ENCODE peak calls at places on chromosome 4, in seven cellular contexts. One of them, this sample, is unnamed.

GRCh38 chr4:8009710-8010534 is 70.3 kb upstream of the AFAP1 start:
- DNase-seq in right lobe of liver: no peak
- DNase-seq in A673: no peak
- DNase-seq in fibroblast of the aortic adventitia: no peak
- DNase-seq in mammary epithelial cell: no peak
- DNase-seq in uterus: no peak
- DNase-seq in AG04449: no peak
- DNase-seq in this sample: no peak

GRCh38 chr4:186201535-186202230 is 10.3 kb downstream of the CYP4V2 start:
- DNase-seq in AG04449: no peak
- DNase-seq in mammary epithelial cell: peak; percentile 33
- DNase-seq in uterus: no peak
- DNase-seq in A673: peak; percentile 29
- DNase-seq in right lobe of liver: peak; percentile 66
- DNase-seq in fibroblast of the aortic adventitia: peak; percentile 31
- DNase-seq in this sample: peak; percentile 57

GRCh38 chr4:186494496-186494895 is 60.9 kb downstream of the MTNR1A start:
- DNase-seq in uterus: no peak
- DNase-seq in AG04449: no peak
- DNase-seq in right lobe of liver: no peak
- DNase-seq in A673: no peak
- DNase-seq in fibroblast of the aortic adventitia: no peak
- DNase-seq in mammary epithelial cell: no peak
- DNase-seq in this sample: no peak

GRCh38 chr4:80989921-80990544 is 40.5 kb upstream of the BMP3 start:
- DNase-seq in right lobe of liver: no peak
- DNase-seq in AG04449: peak; percentile 19
- DNase-seq in mammary epithelial cell: peak; percentile 39
- DNase-seq in uterus: no peak
- DNase-seq in fibroblast of the aortic adventitia: peak; percentile 84
- DNase-seq in A673: peak; percentile 48
- DNase-seq in this sample: peak; percentile 80

GRCh38 chr4:42143996-42144395 is 8.5 kb downstream of the BEND4 start:
- DNase-seq in mammary epithelial cell: no peak
- DNase-seq in fibroblast of the aortic adventitia: no peak
- DNase-seq in AG04449: no peak
- DNase-seq in uterus: no peak
- DNase-seq in right lobe of liver: no peak
- DNase-seq in A673: no peak
- DNase-seq in this sample: no peak

GRCh38 chr4:86033171-86033570 is 326.7 kb downstream of the MAPK10 start:
- DNase-seq in uterus: peak; percentile 40
- DNase-seq in right lobe of liver: no peak
- DNase-seq in A673: no peak
- DNase-seq in AG04449: no peak
- DNase-seq in fibroblast of the aortic adventitia: peak; percentile 97
- DNase-seq in mammary epithelial cell: no peak
- DNase-seq in this sample: peak; percentile 94

GRCh38 chr4:74873545-74874295 is 59.2 kb upstream of the PARM1 start:
- DNase-seq in uterus: no peak
- DNase-seq in right lobe of liver: no peak
- DNase-seq in fibroblast of the aortic adventitia: peak; percentile 15
- DNase-seq in AG04449: no peak
- DNase-seq in mammary epithelial cell: no peak
- DNase-seq in A673: no peak
- DNase-seq in this sample: peak; percentile 8

GRCh38 chr4:6056976-6057766 is 38.9 kb upstream of the C4orf50 start:
- DNase-seq in fibroblast of the aortic adventitia: no peak
- DNase-seq in uterus: no peak
- DNase-seq in mammary epithelial cell: no peak
- DNase-seq in right lobe of liver: no peak
- DNase-seq in AG04449: no peak
- DNase-seq in A673: no peak
- DNase-seq in this sample: no peak

GRCh38 chr4:139921551-139922184 is 232.3 kb downstream of the MAML3 start:
- DNase-seq in A673: no peak
- DNase-seq in uterus: no peak
- DNase-seq in AG04449: no peak
- DNase-seq in mammary epithelial cell: no peak
- DNase-seq in right lobe of liver: peak; percentile 86
- DNase-seq in fibroblast of the aortic adventitia: no peak
- DNase-seq in this sample: no peak

GRCh38 chr4:4384837-4385236 is 2.1 kb upstream of the NSG1 start:
- DNase-seq in right lobe of liver: no peak
- DNase-seq in A673: peak; percentile 57
- DNase-seq in fibroblast of the aortic adventitia: no peak
- DNase-seq in uterus: no peak
- DNase-seq in AG04449: no peak
- DNase-seq in mammary epithelial cell: peak; percentile 37
- DNase-seq in this sample: peak; percentile 54

GRCh38 chr4:41122309-41122708 is 92.0 kb downstream of the APBB2 start:
- DNase-seq in fibroblast of the aortic adventitia: no peak
- DNase-seq in mammary epithelial cell: no peak
- DNase-seq in right lobe of liver: no peak
- DNase-seq in AG04449: no peak
- DNase-seq in uterus: no peak
- DNase-seq in A673: no peak
- DNase-seq in this sample: no peak

GRCh38 chr4:129043523-129043922 is 49.8 kb downstream of the SCLT1 start:
- DNase-seq in right lobe of liver: no peak
- DNase-seq in fibroblast of the aortic adventitia: peak; percentile 42
- DNase-seq in uterus: no peak
- DNase-seq in mammary epithelial cell: no peak
- DNase-seq in A673: peak; percentile 11
- DNase-seq in AG04449: peak; percentile 9
- DNase-seq in this sample: peak; percentile 57

GRCh38 chr4:8858925-8859210 is 12.8 kb downstream of the HMX1 start:
- DNase-seq in mammary epithelial cell: no peak
- DNase-seq in A673: no peak
- DNase-seq in uterus: no peak
- DNase-seq in right lobe of liver: no peak
- DNase-seq in AG04449: no peak
- DNase-seq in fibroblast of the aortic adventitia: no peak
- DNase-seq in this sample: no peak

GRCh38 chr4:16942491-16942890 is 44.0 kb upstream of the LDB2 start:
- DNase-seq in fibroblast of the aortic adventitia: no peak
- DNase-seq in right lobe of liver: no peak
- DNase-seq in mammary epithelial cell: no peak
- DNase-seq in A673: no peak
- DNase-seq in uterus: no peak
- DNase-seq in AG04449: no peak
- DNase-seq in this sample: no peak

GRCh38 chr4:158253350-158253980 is 43.2 kb downstream of the TMEM144 start:
- DNase-seq in uterus: peak; percentile 66
- DNase-seq in AG04449: peak; percentile 9
- DNase-seq in A673: peak; percentile 87
- DNase-seq in right lobe of liver: peak; percentile 53
- DNase-seq in mammary epithelial cell: peak; percentile 43
- DNase-seq in fibroblast of the aortic adventitia: peak; percentile 78
- DNase-seq in this sample: peak; percentile 76

GRCh38 chr4:158172558-158173258 is at the start of gene GASK1B:
- DNase-seq in right lobe of liver: no peak
- DNase-seq in mammary epithelial cell: peak; percentile 42
- DNase-seq in fibroblast of the aortic adventitia: peak; percentile 87
- DNase-seq in AG04449: no peak
- DNase-seq in uterus: peak; percentile 67
- DNase-seq in A673: peak; percentile 76
- DNase-seq in this sample: peak; percentile 83

GRCh38 chr4:71212216-71212615 is 126.6 kb upstream of the SLC4A4 start:
- DNase-seq in AG04449: no peak
- DNase-seq in uterus: no peak
- DNase-seq in A673: no peak
- DNase-seq in fibroblast of the aortic adventitia: peak; percentile 73
- DNase-seq in right lobe of liver: no peak
- DNase-seq in mammary epithelial cell: no peak
- DNase-seq in this sample: no peak

GRCh38 chr4:1237981-1238675 is 10.8 kb downstream of the CTBP1 start:
- DNase-seq in AG04449: no peak
- DNase-seq in fibroblast of the aortic adventitia: no peak
- DNase-seq in right lobe of liver: no peak
- DNase-seq in A673: no peak
- DNase-seq in uterus: peak; percentile 13
- DNase-seq in mammary epithelial cell: no peak
- DNase-seq in this sample: no peak

GRCh38 chr4:112951362-112951962 is 98.0 kb upstream of the ANK2 start:
- DNase-seq in AG04449: no peak
- DNase-seq in uterus: no peak
- DNase-seq in right lobe of liver: no peak
- DNase-seq in mammary epithelial cell: no peak
- DNase-seq in fibroblast of the aortic adventitia: peak; percentile 43
- DNase-seq in A673: peak; percentile 60
- DNase-seq in this sample: peak; percentile 42

GRCh38 chr4:15938182-15938581 is 358 bp downstream of the FGFBP1 start:
- DNase-seq in AG04449: no peak
- DNase-seq in uterus: no peak
- DNase-seq in mammary epithelial cell: peak; percentile 85
- DNase-seq in right lobe of liver: no peak
- DNase-seq in A673: no peak
- DNase-seq in fibroblast of the aortic adventitia: no peak
- DNase-seq in this sample: no peak

GRCh38 chr4:76532810-76533209 is 97.8 kb downstream of the SHROOM3 start:
- DNase-seq in fibroblast of the aortic adventitia: no peak
- DNase-seq in A673: no peak
- DNase-seq in uterus: no peak
- DNase-seq in right lobe of liver: no peak
- DNase-seq in mammary epithelial cell: peak; percentile 14
- DNase-seq in AG04449: no peak
- DNase-seq in this sample: no peak

GRCh38 chr4:119550857-119551532 is 77.6 kb downstream of the PDE5A start:
- DNase-seq in A673: peak; percentile 33
- DNase-seq in mammary epithelial cell: no peak
- DNase-seq in uterus: no peak
- DNase-seq in right lobe of liver: no peak
- DNase-seq in AG04449: no peak
- DNase-seq in fibroblast of the aortic adventitia: peak; percentile 55
- DNase-seq in this sample: peak; percentile 31

GRCh38 chr4:3851881-3852280 is 85.7 kb downstream of the ADRA2C start:
- DNase-seq in right lobe of liver: no peak
- DNase-seq in A673: peak; percentile 22
- DNase-seq in AG04449: no peak
- DNase-seq in fibroblast of the aortic adventitia: no peak
- DNase-seq in mammary epithelial cell: no peak
- DNase-seq in uterus: no peak
- DNase-seq in this sample: no peak

GRCh38 chr4:140233811-140234696 is 80.1 kb upstream of the MAML3 start:
- DNase-seq in fibroblast of the aortic adventitia: peak; percentile 81
- DNase-seq in uterus: peak; percentile 50
- DNase-seq in mammary epithelial cell: no peak
- DNase-seq in right lobe of liver: no peak
- DNase-seq in AG04449: no peak
- DNase-seq in A673: peak; percentile 38
- DNase-seq in this sample: peak; percentile 64

GRCh38 chr4:128854433-128854832 is 44.9 kb downstream of the JADE1 start:
- DNase-seq in A673: no peak
- DNase-seq in uterus: no peak
- DNase-seq in fibroblast of the aortic adventitia: no peak
- DNase-seq in AG04449: peak; percentile 64
- DNase-seq in right lobe of liver: no peak
- DNase-seq in mammary epithelial cell: no peak
- DNase-seq in this sample: peak; percentile 36

GRCh38 chr4:119264743-119265142 is 52.2 kb downstream of the USP53 start:
- DNase-seq in right lobe of liver: no peak
- DNase-seq in fibroblast of the aortic adventitia: no peak
- DNase-seq in uterus: no peak
- DNase-seq in A673: no peak
- DNase-seq in AG04449: no peak
- DNase-seq in mammary epithelial cell: no peak
- DNase-seq in this sample: no peak

GRCh38 chr4:9861561-9861960 is 80.1 kb downstream of the DRD5 start:
- DNase-seq in mammary epithelial cell: no peak
- DNase-seq in right lobe of liver: no peak
- DNase-seq in A673: no peak
- DNase-seq in uterus: no peak
- DNase-seq in AG04449: no peak
- DNase-seq in fibroblast of the aortic adventitia: no peak
- DNase-seq in this sample: no peak

DNA sequence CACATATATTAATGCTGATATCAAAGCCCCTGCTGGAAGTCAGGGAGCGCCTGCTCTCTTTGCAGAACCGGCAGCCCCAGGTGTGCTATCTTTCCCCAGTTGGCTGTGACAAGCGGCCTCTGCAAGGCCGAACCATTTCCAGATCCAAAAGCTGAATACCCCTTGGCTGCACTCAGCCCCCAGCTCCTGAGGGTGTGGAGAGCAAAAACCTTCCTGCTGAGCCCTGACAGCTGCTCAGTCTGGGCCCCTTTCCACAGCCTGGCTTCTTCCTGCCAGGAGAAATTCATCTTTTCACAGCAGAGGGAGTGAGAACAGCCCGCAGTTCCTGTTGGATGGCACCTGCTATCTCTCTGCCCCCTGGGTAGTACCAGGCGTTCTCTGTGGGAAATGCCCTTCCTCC is 78.3 kb downstream of the DRD5 start:
- DNase-seq in AG04449: no peak
- DNase-seq in uterus: no peak
- DNase-seq in right lobe of liver: no peak
- DNase-seq in fibroblast of the aortic adventitia: no peak
- DNase-seq in mammary epithelial cell: no peak
- DNase-seq in A673: no peak
- DNase-seq in this sample: no peak
- H3K4me3 ChIP-seq in AG04449: no peak overlapping the region
- H3K4me3 ChIP-seq in uterus: no peak overlapping the region
- H3K4me3 ChIP-seq in right lobe of liver: no peak overlapping the region
- H3K4me3 ChIP-seq in fibroblast of the aortic adventitia: no peak overlapping the region
- H3K4me3 ChIP-seq in mammary epithelial cell: no peak overlapping the region
- H3K4me3 ChIP-seq in A673: no peak overlapping the region
- H3K4me3 ChIP-seq in this sample: no peak overlapping the region

GRCh38 chr4:78568640-78569261 is 17.2 kb downstream of the ANXA3 start:
- DNase-seq in right lobe of liver: no peak
- DNase-seq in mammary epithelial cell: no peak
- DNase-seq in A673: no peak
- DNase-seq in fibroblast of the aortic adventitia: peak; percentile 81
- DNase-seq in AG04449: no peak
- DNase-seq in uterus: no peak
- DNase-seq in this sample: peak; percentile 35
- TF ChIP-seq CTCF in right lobe of liver: no peak
- TF ChIP-seq CTCF in mammary epithelial cell: no peak
- TF ChIP-seq CTCF in A673: no peak
- TF ChIP-seq CTCF in fibroblast of the aortic adventitia: no peak
- TF ChIP-seq CTCF in AG04449: no peak
- TF ChIP-seq CTCF in uterus: no peak
- TF ChIP-seq CTCF in this sample: no peak

GRCh38 chr4:28702571-28702970 is 1841.9 kb downstream of the STIM2 start:
- DNase-seq in uterus: no peak
- DNase-seq in fibroblast of the aortic adventitia: no peak
- DNase-seq in A673: peak; percentile 11
- DNase-seq in right lobe of liver: no peak
- DNase-seq in mammary epithelial cell: no peak
- DNase-seq in AG04449: no peak
- DNase-seq in this sample: no peak
- H3K4me3 ChIP-seq in uterus: no peak overlapping the region
- H3K4me3 ChIP-seq in fibroblast of the aortic adventitia: no peak overlapping the region
- H3K4me3 ChIP-seq in A673: no peak overlapping the region
- H3K4me3 ChIP-seq in right lobe of liver: no peak overlapping the region
- H3K4me3 ChIP-seq in mammary epithelial cell: no peak overlapping the region
- H3K4me3 ChIP-seq in AG04449: no peak overlapping the region
- H3K4me3 ChIP-seq in this sample: no peak overlapping the region

GRCh38 chr4:178665916-178666315 is 1223.7 kb upstream of the AGA start:
- DNase-seq in mammary epithelial cell: no peak
- DNase-seq in AG04449: no peak
- DNase-seq in right lobe of liver: no peak
- DNase-seq in fibroblast of the aortic adventitia: no peak
- DNase-seq in uterus: no peak
- DNase-seq in A673: no peak
- DNase-seq in this sample: no peak
- TF ChIP-seq CTCF in mammary epithelial cell: no peak
- TF ChIP-seq CTCF in AG04449: no peak
- TF ChIP-seq CTCF in right lobe of liver: no peak
- TF ChIP-seq CTCF in fibroblast of the aortic adventitia: no peak
- TF ChIP-seq CTCF in uterus: no peak
- TF ChIP-seq CTCF in A673: no peak
- TF ChIP-seq CTCF in this sample: no peak

GRCh38 chr4:143308377-143308776 is 28.3 kb upstream of the GAB1 start:
- DNase-seq in uterus: no peak
- DNase-seq in right lobe of liver: no peak
- DNase-seq in AG04449: no peak
- DNase-seq in A673: no peak
- DNase-seq in fibroblast of the aortic adventitia: no peak
- DNase-seq in mammary epithelial cell: no peak
- DNase-seq in this sample: no peak
- H3K4me3 ChIP-seq in uterus: no peak overlapping the region
- H3K4me3 ChIP-seq in right lobe of liver: no peak overlapping the region
- H3K4me3 ChIP-seq in AG04449: no peak overlapping the region
- H3K4me3 ChIP-seq in A673: no peak overlapping the region
- H3K4me3 ChIP-seq in fibroblast of the aortic adventitia: no peak overlapping the region
- H3K4me3 ChIP-seq in mammary epithelial cell: no peak overlapping the region
- H3K4me3 ChIP-seq in this sample: no peak overlapping the region